ENCODE peak calls at places on chromosomes 5 and 9, in seven cellular contexts. G is IMR-90, E is H9, L is H1, Z is mesenchymal stem cell, N is neuronal stem cell, I is trophoblast cell. B is an unnamed sample.

GRCh38 chr5:106171708-106172107 is 1499.0 kb downstream of the EFNA5 start:
- DNase-seq in G (peak), E (no peak), L (no peak), Z (no peak), N (no peak), I (peak), B (peak)

GRCh38 chr9:93699650-93700049 is 123.3 kb downstream of the PHF2 start:
- DNase-seq in G (no peak), E (no peak), L (no peak), Z (no peak), N (no peak), I (no peak), B (no peak)

GRCh38 chr9:76926324-76926731 is 20.4 kb upstream of the PRUNE2 start:
- DNase-seq in G (peak), E (no peak), L (no peak), Z (no peak), N (no peak), I (peak), B (no peak)

GRCh38 chr9:7452378-7452777 is 347.2 kb downstream of the DMAC1 start:
- DNase-seq in G (peak), E (no peak), L (no peak), Z (peak), N (no peak), I (no peak), B (no peak)

GRCh38 chr9:106801816-106802215 is 61.1 kb upstream of the ZNF462 start:
- DNase-seq in G (no peak), E (no peak), L (no peak), Z (no peak), N (no peak), I (no peak), B (no peak)

GRCh38 chr5:51811883-51812282 is 428.6 kb downstream of the ISL1 start:
- DNase-seq in G (no peak), E (no peak), L (no peak), Z (peak), N (no peak), I (no peak), B (peak)

GRCh38 chr9:101119206-101119819 is 90.8 kb downstream of the PLPPR1 start:
- DNase-seq in G (no peak), E (peak), L (no peak), Z (no peak), N (peak), I (peak), B (peak)

GRCh38 chr9:97900738-97901565 is 21.3 kb downstream of the TRMO start:
- DNase-seq in G (peak), E (no peak), L (no peak), Z (peak), N (peak), I (peak), B (peak)

GRCh38 chr5:145666591-145666990 is 168.6 kb downstream of the PRELID2 start:
- DNase-seq in G (no peak), E (no peak), L (no peak), Z (peak), N (no peak), I (no peak), B (no peak)

GRCh38 chr9:124022201-124023121 is 10.9 kb downstream of the LHX2 start:
- DNase-seq in G (no peak), E (peak), L (no peak), Z (no peak), N (no peak), I (no peak), B (peak)

GRCh38 chr5:177366528-177367322 is 9.0 kb downstream of the RGS14 start:
- DNase-seq in G (peak), E (peak), L (peak), Z (peak), N (peak), I (peak), B (peak)

GRCh38 chr5:106699198-106699597 is 971.5 kb downstream of the EFNA5 start:
- DNase-seq in G (no peak), E (peak), L (peak), Z (no peak), N (no peak), I (no peak), B (peak)

GRCh38 chr5:159343295-159344094 is 13.2 kb upstream of the IL12B start:
- DNase-seq in G (no peak), E (no peak), L (no peak), Z (no peak), N (no peak), I (peak), B (peak)

GRCh38 chr5:134649163-134649916 is 755 bp downstream of the SEC24A start:
- DNase-seq in G (peak), E (no peak), L (no peak), Z (peak), N (no peak), I (peak), B (peak)

GRCh38 chr9:33025572-33026347 is 687 bp downstream of the DNAJA1 start:
- DNase-seq in G (peak), E (peak), L (no peak), Z (peak), N (no peak), I (peak), B (peak)

GRCh38 chr9:35114921-35115341 is 731 bp downstream of the ATOSB start:
- DNase-seq in G (no peak), E (peak), L (no peak), Z (peak), N (peak), I (peak), B (peak)

GRCh38 chr5:9059920-9060691 is 485.8 kb downstream of the SEMA5A start:
- DNase-seq in G (peak), E (no peak), L (peak), Z (peak), N (no peak), I (peak), B (peak)

GRCh38 chr9:8224381-8224791 is 424.8 kb upstream of the DMAC1 start:
- DNase-seq in G (no peak), E (no peak), L (no peak), Z (peak), N (no peak), I (no peak), B (no peak)

GRCh38 chr5:115586525-115587146 is 15.6 kb downstream of the TICAM2 start:
- DNase-seq in G (peak), E (no peak), L (no peak), Z (peak), N (no peak), I (peak), B (no peak)

GRCh38 chr5:6448622-6449464 is at the start of gene UBE2QL1:
- DNase-seq in G (no peak), E (peak), L (no peak), Z (peak), N (no peak), I (peak), B (peak)

GRCh38 chr9:129458155-129458661 is 162.7 kb downstream of the C9orf50 start:
- DNase-seq in G (no peak), E (no peak), L (no peak), Z (peak), N (no peak), I (no peak), B (no peak)

GRCh38 chr5:9927521-9927997 is 297.4 kb upstream of the TAS2R1 start:
- DNase-seq in G (peak), E (no peak), L (no peak), Z (peak), N (no peak), I (peak), B (peak)

GRCh38 chr9:86695904-86696424 is 251.3 kb downstream of the GAS1 start:
- DNase-seq in G (peak), E (no peak), L (no peak), Z (no peak), N (no peak), I (no peak), B (no peak)

GRCh38 chr5:124655943-124656459 is 90.4 kb downstream of the ZNF608 start:
- DNase-seq in G (peak), E (no peak), L (no peak), Z (peak), N (no peak), I (peak), B (no peak)

GRCh38 chr9:18473551-18474279 is at the start of gene ADAMTSL1:
- DNase-seq in G (peak), E (peak), L (peak), Z (peak), N (peak), I (no peak), B (peak)

GRCh38 chr5:87399720-87400119 is 13.0 kb downstream of the CCNH start:
- DNase-seq in G (no peak), E (no peak), L (no peak), Z (no peak), N (no peak), I (no peak), B (no peak)

GRCh38 chr5:140076788-140077187 is 33.7 kb upstream of the NRG2 start:
- DNase-seq in G (no peak), E (no peak), L (no peak), Z (no peak), N (no peak), I (no peak), B (no peak)

GRCh38 chr9:130452835-130453234 is 8.1 kb downstream of the ASS1 start:
- DNase-seq in G (no peak), E (no peak), L (no peak), Z (no peak), N (no peak), I (no peak), B (no peak)

GRCh38 chr9:129487658-129488483 is 133.0 kb downstream of the C9orf50 start:
- DNase-seq in G (peak), E (no peak), L (no peak), Z (peak), N (no peak), I (peak), B (no peak)

GRCh38 chr9:92735907-92736600 is 28.6 kb downstream of the BICD2 start:
- DNase-seq in G (no peak), E (no peak), L (no peak), Z (no peak), N (no peak), I (no peak), B (no peak)

GRCh38 chr9:114464652-114465051 is 40.6 kb downstream of the WHRN start:
- DNase-seq in G (no peak), E (no peak), L (no peak), Z (no peak), N (no peak), I (no peak), B (no peak)

GRCh38 chr9:21153688-21154608 is 12.3 kb upstream of the IFNW1 start:
- DNase-seq in G (peak), E (peak), L (no peak), Z (peak), N (peak), I (peak), B (peak)

GRCh38 chr5:127320032-127320945 is 29.7 kb downstream of the MEGF10 start:
- DNase-seq in G (no peak), E (no peak), L (no peak), Z (no peak), N (no peak), I (no peak), B (peak)

GRCh38 chr5:67807116-67807888 is 408.3 kb upstream of the PIK3R1 start:
- DNase-seq in G (no peak), E (no peak), L (no peak), Z (no peak), N (no peak), I (no peak), B (no peak)

GRCh38 chr5:15183520-15183919 is 311.9 kb upstream of the ANKH start:
- DNase-seq in G (peak), E (no peak), L (no peak), Z (no peak), N (no peak), I (peak), B (peak)

GRCh38 chr9:93302586-93303257 is 118.8 kb downstream of the WNK2 start:
- DNase-seq in G (peak), E (peak), L (no peak), Z (peak), N (peak), I (peak), B (peak)

GRCh38 chr5:116494784-116495480 is 79.7 kb downstream of the SEMA6A start:
- DNase-seq in G (no peak), E (no peak), L (no peak), Z (no peak), N (no peak), I (no peak), B (no peak)

DNA sequence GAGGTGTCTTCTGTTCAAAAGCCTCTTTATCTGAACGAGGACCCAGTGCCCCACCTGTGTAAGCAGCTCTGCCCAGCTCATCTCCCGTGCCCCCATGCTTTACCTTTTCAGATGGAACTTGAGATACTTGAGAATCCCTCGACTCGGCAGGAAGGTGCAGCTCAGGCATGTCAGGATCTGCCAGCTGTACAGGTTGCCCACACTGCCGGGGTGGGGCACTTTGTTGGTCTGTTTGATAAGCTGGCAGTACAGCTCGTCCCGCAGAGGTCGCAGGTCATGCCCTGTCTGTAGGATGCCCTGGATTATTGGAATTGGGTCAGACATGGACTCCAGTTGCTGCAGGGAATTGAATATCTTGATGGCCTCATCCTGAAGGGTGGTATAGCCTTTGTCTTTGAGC is 58.0 kb upstream of the RETREG1 start:
- DNase-seq in G (no peak), E (no peak), L (no peak), Z (no peak), N (no peak), I (no peak), B (no peak)
- H4K8ac ChIP-seq in G (no peak), E (no peak), L (peak), Z (no peak), N (no peak), I (no peak), B (no peak)

GRCh38 chr9:79579624-79580023 is 7.9 kb downstream of the TLE4 start:
- DNase-seq in G (no peak), E (no peak), L (no peak), Z (no peak), N (no peak), I (no peak), B (no peak)

GRCh38 chr9:79577969-79578723 is 6.4 kb downstream of the TLE4 start:
- DNase-seq in G (peak), E (no peak), L (no peak), Z (no peak), N (no peak), I (no peak), B (no peak)

GRCh38 chr9:79580065-79580464 is 8.3 kb downstream of the TLE4 start:
- DNase-seq in G (no peak), E (no peak), L (no peak), Z (no peak), N (no peak), I (no peak), B (no peak)

GRCh38 chr9:79581388-79581787 is 9.6 kb downstream of the TLE4 start:
- DNase-seq in G (peak), E (no peak), L (no peak), Z (peak), N (no peak), I (peak), B (no peak)

GRCh38 chr9:79578891-79579290 is 7.1 kb downstream of the TLE4 start:
- DNase-seq in G (no peak), E (no peak), L (no peak), Z (no peak), N (no peak), I (peak), B (no peak)
- H4K8ac ChIP-seq in G (no peak), E (no peak), L (no peak), Z (no peak), N (no peak), I (no peak), B (no peak)

GRCh38 chr9:116450378-116451139 is 236.5 kb upstream of the TRIM32 start:
- DNase-seq in G (peak), E (no peak), L (no peak), Z (peak), N (no peak), I (peak), B (peak)
- H4K8ac ChIP-seq in G (no peak), E (no peak), L (no peak), Z (no peak), N (no peak), I (no peak), B (no peak)

GRCh38 chr9:89435315-89435823 is 62.5 kb downstream of the SEMA4D start:
- DNase-seq in G (no peak), E (peak), L (peak), Z (no peak), N (peak), I (peak), B (peak)
- H4K8ac ChIP-seq in G (no peak), E (no peak), L (peak), Z (no peak), N (no peak), I (no peak), B (no peak)

GRCh38 chr9:84057662-84058061 is 77.1 kb downstream of the RMI1 start:
- DNase-seq in G (no peak), E (no peak), L (no peak), Z (no peak), N (no peak), I (no peak), B (no peak)

DNA sequence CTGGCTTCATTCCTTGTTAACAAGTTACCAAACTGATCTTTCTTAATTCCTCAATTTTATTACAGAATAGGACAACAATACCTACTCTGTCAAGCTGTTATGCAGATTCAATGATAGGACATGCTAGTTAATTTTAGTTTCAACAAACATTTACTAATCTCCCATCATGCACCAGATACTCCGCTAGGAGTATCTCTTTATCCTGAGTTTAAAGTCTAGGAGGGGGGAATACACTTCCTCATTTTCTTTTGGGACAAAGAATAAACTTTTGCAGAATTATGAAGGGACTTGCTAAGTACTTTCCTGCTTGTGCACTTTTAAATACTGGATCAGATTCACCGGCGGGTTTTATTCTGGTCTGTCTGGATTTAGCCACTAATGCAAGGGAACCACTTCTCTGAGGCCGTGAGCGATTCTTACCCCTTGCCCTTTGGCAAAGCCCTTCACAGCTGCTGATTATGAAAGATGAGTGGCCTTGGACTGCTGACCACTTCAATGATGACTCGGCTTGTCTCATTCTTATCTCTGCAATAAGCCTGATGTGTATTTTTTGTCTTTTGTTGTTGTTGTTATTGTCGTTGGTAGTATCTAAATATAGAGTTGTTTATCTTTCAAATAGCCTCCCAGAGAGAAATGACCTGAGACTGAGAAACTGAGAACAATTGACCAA is 73.9 kb downstream of the RMI1 start:
- DNase-seq in G (no peak), E (no peak), L (no peak), Z (no peak), N (no peak), I (no peak), B (no peak)
- H4K8ac ChIP-seq in G (no peak), E (no peak), L (no peak), Z (no peak), N (no peak), I (no peak), B (no peak)

DNA sequence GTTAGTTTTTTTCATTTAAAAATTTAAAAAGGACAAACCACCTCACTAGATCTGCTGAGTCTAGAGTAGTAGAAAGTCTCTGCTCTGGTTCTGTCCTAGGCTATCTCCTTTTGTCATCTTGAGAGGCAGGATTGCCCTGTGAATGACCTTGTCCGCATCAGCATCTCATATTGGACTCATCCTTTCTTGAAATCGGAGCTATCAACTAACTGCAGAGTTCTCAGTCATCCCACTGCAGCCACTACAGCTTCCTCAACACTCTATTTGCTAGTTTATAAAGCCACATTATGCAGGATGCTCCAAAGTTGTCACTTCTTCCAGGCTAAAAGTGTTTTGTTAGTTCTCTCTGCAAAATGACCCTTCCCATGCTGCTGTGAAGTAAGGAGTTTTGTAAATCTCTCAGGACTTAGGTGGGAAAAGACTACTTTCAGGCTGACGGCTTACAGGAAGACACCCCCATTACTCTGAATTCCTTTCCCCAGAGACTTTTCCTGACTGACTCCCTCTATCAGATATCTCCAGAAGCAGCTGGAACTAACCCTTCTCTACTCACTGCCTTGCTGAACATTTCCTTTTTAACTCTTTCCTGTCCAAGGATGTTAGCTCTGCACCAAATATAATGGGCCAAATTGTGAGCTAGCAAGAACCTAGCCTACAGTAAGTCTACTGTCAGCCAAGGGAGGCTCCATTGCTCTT is 257.6 kb downstream of the NFIB start:
- DNase-seq in G (no peak), E (no peak), L (no peak), Z (peak), N (no peak), I (no peak), B (peak)
- H4K8ac ChIP-seq in G (no peak), E (no peak), L (no peak), Z (no peak), N (no peak), I (no peak), B (no peak)

B was measured in mesendoderm.